ENCODE peak calls at places on chromosomes 6 and 20, in nine cellular contexts. One of them, this sample, is unnamed. For H3K4me1, the result is how much of the 10 kb centered on the place peaks cover.

GRCh38 chr6:36985384-36985962 is 523 bp downstream of the MTCH1 start:
- DNase-seq in cardiac muscle cell: no peak
- DNase-seq in CD8-positive, alpha-beta T cell: no peak
- DNase-seq in heart left ventricle: no peak
- DNase-seq in A673: no peak
- DNase-seq in PC-3: no peak
- DNase-seq in IMR-90: no peak
- DNase-seq in K562: no peak
- DNase-seq in A549: no peak
- DNase-seq in this sample: no peak

GRCh38 chr20:60558491-60558890 is 600.3 kb downstream of the CDH26 start:
- DNase-seq in cardiac muscle cell: no peak
- DNase-seq in CD8-positive, alpha-beta T cell: no peak
- DNase-seq in heart left ventricle: no peak
- DNase-seq in A673: no peak
- DNase-seq in PC-3: no peak
- DNase-seq in IMR-90: no peak
- DNase-seq in K562: no peak
- DNase-seq in A549: no peak
- DNase-seq in this sample: no peak

GRCh38 chr6:79646006-79646405 is 14.9 kb downstream of the SH3BGRL2 start:
- DNase-seq in cardiac muscle cell: no peak
- DNase-seq in CD8-positive, alpha-beta T cell: peak
- DNase-seq in heart left ventricle: no peak
- DNase-seq in A673: peak
- DNase-seq in PC-3: no peak
- DNase-seq in IMR-90: no peak
- DNase-seq in K562: no peak
- DNase-seq in A549: no peak
- DNase-seq in this sample: no peak

GRCh38 chr6:47362857-47363461 is 53.3 kb upstream of the TNFRSF21 start:
- DNase-seq in cardiac muscle cell: no peak
- DNase-seq in CD8-positive, alpha-beta T cell: no peak
- DNase-seq in heart left ventricle: no peak
- DNase-seq in A673: no peak
- DNase-seq in PC-3: peak
- DNase-seq in IMR-90: no peak
- DNase-seq in K562: no peak
- DNase-seq in A549: peak
- DNase-seq in this sample: no peak

GRCh38 chr20:19631410-19631809 is 126.6 kb upstream of the RIN2 start:
- DNase-seq in cardiac muscle cell: no peak
- DNase-seq in CD8-positive, alpha-beta T cell: no peak
- DNase-seq in heart left ventricle: no peak
- DNase-seq in A673: no peak
- DNase-seq in PC-3: no peak
- DNase-seq in IMR-90: no peak
- DNase-seq in K562: no peak
- DNase-seq in A549: peak
- DNase-seq in this sample: no peak

GRCh38 chr6:31829633-31830492 is 2.3 kb downstream of the HSPA1B start:
- DNase-seq in cardiac muscle cell: peak
- DNase-seq in CD8-positive, alpha-beta T cell: no peak
- DNase-seq in heart left ventricle: no peak
- DNase-seq in A673: peak
- DNase-seq in PC-3: peak
- DNase-seq in IMR-90: peak
- DNase-seq in K562: no peak
- DNase-seq in A549: peak
- DNase-seq in this sample: no peak

GRCh38 chr6:31794866-31795615 is 511 bp downstream of the VARS1 start:
- DNase-seq in cardiac muscle cell: peak
- DNase-seq in CD8-positive, alpha-beta T cell: no peak
- DNase-seq in heart left ventricle: no peak
- DNase-seq in A673: peak
- DNase-seq in PC-3: no peak
- DNase-seq in IMR-90: no peak
- DNase-seq in K562: peak
- DNase-seq in A549: no peak
- DNase-seq in this sample: no peak

GRCh38 chr20:41086402-41087324 is 50.7 kb upstream of the PLCG1 start:
- DNase-seq in cardiac muscle cell: peak
- DNase-seq in CD8-positive, alpha-beta T cell: no peak
- DNase-seq in heart left ventricle: no peak
- DNase-seq in A673: peak
- DNase-seq in PC-3: peak
- DNase-seq in IMR-90: no peak
- DNase-seq in K562: peak
- DNase-seq in A549: no peak
- DNase-seq in this sample: no peak

GRCh38 chr6:135993321-135993720 is 141.8 kb downstream of the PDE7B start:
- DNase-seq in cardiac muscle cell: no peak
- DNase-seq in CD8-positive, alpha-beta T cell: no peak
- DNase-seq in heart left ventricle: no peak
- DNase-seq in A673: no peak
- DNase-seq in PC-3: no peak
- DNase-seq in IMR-90: no peak
- DNase-seq in K562: no peak
- DNase-seq in A549: no peak
- DNase-seq in this sample: no peak

GRCh38 chr6:34922177-34922663 is 33.2 kb downstream of the ANKS1A start:
- DNase-seq in cardiac muscle cell: peak
- DNase-seq in CD8-positive, alpha-beta T cell: no peak
- DNase-seq in heart left ventricle: no peak
- DNase-seq in A673: no peak
- DNase-seq in PC-3: peak
- DNase-seq in IMR-90: peak
- DNase-seq in K562: no peak
- DNase-seq in A549: peak
- DNase-seq in this sample: no peak

GRCh38 chr6:150176152-150176551 is 33.3 kb downstream of the PPP1R14C start:
- DNase-seq in cardiac muscle cell: no peak
- DNase-seq in CD8-positive, alpha-beta T cell: no peak
- DNase-seq in heart left ventricle: peak
- DNase-seq in A673: no peak
- DNase-seq in PC-3: no peak
- DNase-seq in IMR-90: no peak
- DNase-seq in K562: no peak
- DNase-seq in A549: no peak
- DNase-seq in this sample: no peak

GRCh38 chr20:62805711-62806382 is 1.2 kb downstream of the OGFR start:
- DNase-seq in cardiac muscle cell: no peak
- DNase-seq in CD8-positive, alpha-beta T cell: no peak
- DNase-seq in heart left ventricle: peak
- DNase-seq in A673: no peak
- DNase-seq in PC-3: no peak
- DNase-seq in IMR-90: no peak
- DNase-seq in K562: peak
- DNase-seq in A549: no peak
- DNase-seq in this sample: no peak

GRCh38 chr6:73491371-73491770 is 29.5 kb downstream of the EEF1A1 start:
- DNase-seq in cardiac muscle cell: no peak
- DNase-seq in CD8-positive, alpha-beta T cell: no peak
- DNase-seq in heart left ventricle: no peak
- DNase-seq in A673: no peak
- DNase-seq in PC-3: no peak
- DNase-seq in IMR-90: peak
- DNase-seq in K562: no peak
- DNase-seq in A549: no peak
- DNase-seq in this sample: no peak

GRCh38 chr20:43749734-43750294 is 23.0 kb upstream of the GTSF1L start:
- DNase-seq in cardiac muscle cell: peak
- DNase-seq in CD8-positive, alpha-beta T cell: peak
- DNase-seq in heart left ventricle: peak
- DNase-seq in A673: peak
- DNase-seq in PC-3: peak
- DNase-seq in IMR-90: peak
- DNase-seq in K562: peak
- DNase-seq in A549: peak
- DNase-seq in this sample: peak

GRCh38 chr20:24773168-24773567 is 175.9 kb upstream of the CST7 start:
- DNase-seq in cardiac muscle cell: no peak
- DNase-seq in CD8-positive, alpha-beta T cell: no peak
- DNase-seq in heart left ventricle: no peak
- DNase-seq in A673: no peak
- DNase-seq in PC-3: peak
- DNase-seq in IMR-90: no peak
- DNase-seq in K562: no peak
- DNase-seq in A549: no peak
- DNase-seq in this sample: no peak

GRCh38 chr6:137233561-137234504 is 14.6 kb upstream of the IFNGR1 start:
- DNase-seq in cardiac muscle cell: peak
- DNase-seq in CD8-positive, alpha-beta T cell: no peak
- DNase-seq in heart left ventricle: peak
- DNase-seq in A673: peak
- DNase-seq in PC-3: peak
- DNase-seq in IMR-90: peak
- DNase-seq in K562: no peak
- DNase-seq in A549: peak
- DNase-seq in this sample: no peak
- H3K4me1 ChIP-seq in cardiac muscle cell: under half
- H3K4me1 ChIP-seq in CD8-positive, alpha-beta T cell: under half
- H3K4me1 ChIP-seq in heart left ventricle: under half
- H3K4me1 ChIP-seq in A673: under half
- H3K4me1 ChIP-seq in PC-3: under half
- H3K4me1 ChIP-seq in IMR-90: under half
- H3K4me1 ChIP-seq in K562: under half
- H3K4me1 ChIP-seq in A549: under half
- H3K4me1 ChIP-seq in this sample: under half

GRCh38 chr6:4091926-4092325 is 13.0 kb upstream of the FAM217A start:
- DNase-seq in cardiac muscle cell: no peak
- DNase-seq in CD8-positive, alpha-beta T cell: no peak
- DNase-seq in heart left ventricle: no peak
- DNase-seq in A673: no peak
- DNase-seq in PC-3: no peak
- DNase-seq in IMR-90: no peak
- DNase-seq in K562: no peak
- DNase-seq in A549: no peak
- DNase-seq in this sample: no peak
- H3K4me3 ChIP-seq in cardiac muscle cell: no peak
- H3K4me3 ChIP-seq in CD8-positive, alpha-beta T cell: no peak
- H3K4me3 ChIP-seq in heart left ventricle: no peak
- H3K4me3 ChIP-seq in A673: no peak
- H3K4me3 ChIP-seq in PC-3: no peak
- H3K4me3 ChIP-seq in IMR-90: no peak
- H3K4me3 ChIP-seq in K562: no peak
- H3K4me3 ChIP-seq in A549: no peak
- H3K4me3 ChIP-seq in this sample: no peak

GRCh38 chr6:16434885-16435284 is 196.5 kb downstream of the GMPR start:
- DNase-seq in cardiac muscle cell: no peak
- DNase-seq in CD8-positive, alpha-beta T cell: no peak
- DNase-seq in heart left ventricle: no peak
- DNase-seq in A673: no peak
- DNase-seq in PC-3: no peak
- DNase-seq in IMR-90: no peak
- DNase-seq in K562: no peak
- DNase-seq in A549: no peak
- DNase-seq in this sample: no peak

GRCh38 chr6:16432075-16433032 is 194.0 kb downstream of the GMPR start:
- DNase-seq in cardiac muscle cell: peak
- DNase-seq in CD8-positive, alpha-beta T cell: no peak
- DNase-seq in heart left ventricle: peak
- DNase-seq in A673: peak
- DNase-seq in PC-3: peak
- DNase-seq in IMR-90: peak
- DNase-seq in K562: no peak
- DNase-seq in A549: no peak
- DNase-seq in this sample: no peak

GRCh38 chr6:16430661-16431089 is 192.3 kb downstream of the GMPR start:
- DNase-seq in cardiac muscle cell: peak
- DNase-seq in CD8-positive, alpha-beta T cell: no peak
- DNase-seq in heart left ventricle: no peak
- DNase-seq in A673: no peak
- DNase-seq in PC-3: no peak
- DNase-seq in IMR-90: peak
- DNase-seq in K562: no peak
- DNase-seq in A549: peak
- DNase-seq in this sample: no peak

GRCh38 chr6:16436550-16436949 is 198.2 kb downstream of the GMPR start:
- DNase-seq in cardiac muscle cell: no peak
- DNase-seq in CD8-positive, alpha-beta T cell: no peak
- DNase-seq in heart left ventricle: no peak
- DNase-seq in A673: no peak
- DNase-seq in PC-3: no peak
- DNase-seq in IMR-90: no peak
- DNase-seq in K562: no peak
- DNase-seq in A549: no peak
- DNase-seq in this sample: no peak

DNA sequence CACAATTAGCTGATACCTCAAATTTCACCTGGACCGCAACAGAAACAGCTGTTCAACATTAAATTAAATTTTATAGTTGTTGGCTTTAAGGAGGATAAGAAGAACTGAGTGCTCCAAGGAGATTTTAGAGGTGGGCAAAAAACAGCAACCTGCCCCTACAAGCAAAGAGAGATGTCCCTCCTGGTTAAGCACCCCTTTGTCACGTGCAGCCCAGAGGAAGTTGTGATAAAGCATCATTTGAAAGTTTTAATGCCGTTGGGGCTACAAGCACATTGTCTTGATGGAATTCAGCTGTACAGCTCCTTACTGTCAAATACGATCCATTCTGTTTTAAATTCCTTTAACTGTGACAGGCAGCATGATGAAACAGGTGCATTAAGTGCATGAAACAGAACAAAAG is 195.0 kb downstream of the GMPR start:
- DNase-seq in cardiac muscle cell: no peak
- DNase-seq in CD8-positive, alpha-beta T cell: no peak
- DNase-seq in heart left ventricle: no peak
- DNase-seq in A673: no peak
- DNase-seq in PC-3: no peak
- DNase-seq in IMR-90: no peak
- DNase-seq in K562: no peak
- DNase-seq in A549: no peak
- DNase-seq in this sample: no peak
- H3K4me1 ChIP-seq in cardiac muscle cell: under half
- H3K4me1 ChIP-seq in CD8-positive, alpha-beta T cell: under half
- H3K4me1 ChIP-seq in heart left ventricle: under half
- H3K4me1 ChIP-seq in A673: under half
- H3K4me1 ChIP-seq in PC-3: under half
- H3K4me1 ChIP-seq in IMR-90: under half
- H3K4me1 ChIP-seq in K562: under half
- H3K4me1 ChIP-seq in A549: half or more
- H3K4me1 ChIP-seq in this sample: under half

GRCh38 chr20:59164681-59165388 is 1.2 kb downstream of the ZNF831 start:
- DNase-seq in cardiac muscle cell: no peak
- DNase-seq in CD8-positive, alpha-beta T cell: no peak
- DNase-seq in heart left ventricle: no peak
- DNase-seq in A673: no peak
- DNase-seq in PC-3: no peak
- DNase-seq in IMR-90: no peak
- DNase-seq in K562: no peak
- DNase-seq in A549: no peak
- DNase-seq in this sample: no peak
- H3K4me3 ChIP-seq in cardiac muscle cell: no peak
- H3K4me3 ChIP-seq in CD8-positive, alpha-beta T cell: peak
- H3K4me3 ChIP-seq in heart left ventricle: no peak
- H3K4me3 ChIP-seq in A673: no peak
- H3K4me3 ChIP-seq in PC-3: no peak
- H3K4me3 ChIP-seq in IMR-90: no peak
- H3K4me3 ChIP-seq in K562: no peak
- H3K4me3 ChIP-seq in A549: no peak
- H3K4me3 ChIP-seq in this sample: no peak

DNA sequence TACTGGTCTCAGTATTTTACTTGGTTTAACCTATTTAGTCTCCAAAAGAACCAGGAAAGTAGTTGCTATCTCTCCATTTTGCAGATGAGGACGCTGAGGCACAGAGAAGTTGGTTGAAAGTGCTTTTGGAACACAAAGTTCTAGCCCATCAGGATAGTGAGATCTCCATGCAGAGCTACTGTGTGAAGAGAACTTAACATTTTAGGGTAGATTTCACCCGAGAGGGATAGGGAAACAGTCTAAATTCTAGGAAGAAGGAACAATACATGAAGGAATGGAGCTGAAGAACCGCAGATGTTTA is 65.1 kb downstream of the PHACTR2 start:
- DNase-seq in cardiac muscle cell: no peak
- DNase-seq in CD8-positive, alpha-beta T cell: no peak
- DNase-seq in heart left ventricle: no peak
- DNase-seq in A673: no peak
- DNase-seq in PC-3: no peak
- DNase-seq in IMR-90: no peak
- DNase-seq in K562: no peak
- DNase-seq in A549: no peak
- DNase-seq in this sample: no peak
- H3K4me1 ChIP-seq in cardiac muscle cell: under half
- H3K4me1 ChIP-seq in CD8-positive, alpha-beta T cell: under half
- H3K4me1 ChIP-seq in heart left ventricle: under half
- H3K4me1 ChIP-seq in A673: under half
- H3K4me1 ChIP-seq in PC-3: under half
- H3K4me1 ChIP-seq in IMR-90: under half
- H3K4me1 ChIP-seq in K562: under half
- H3K4me1 ChIP-seq in A549: under half
- H3K4me1 ChIP-seq in this sample: under half